ENCODE peak calls at places on chromosomes 2 and 18, in four cellular contexts. One of them, this sample, is unnamed.
A peak's percentile ranks its signal among the peaks of the same experiment; 100 is the strongest.

GRCh38 chr2:150371066-150371812 is 116.2 kb downstream of the RND3 start:
- DNase-seq in cardiac muscle cell: no peak
- DNase-seq in A549: no peak
- DNase-seq in AG10803: peak; percentile 18
- DNase-seq in this sample: no peak

GRCh38 chr2:112277591-112278220 is 2.3 kb downstream of the ZC3H6 start:
- DNase-seq in cardiac muscle cell: no peak
- DNase-seq in AG10803: no peak
- DNase-seq in A549: no peak
- DNase-seq in this sample: no peak

GRCh38 chr18:10213526-10213925 is 240.9 kb upstream of the APCDD1 start:
- DNase-seq in cardiac muscle cell: peak; percentile 34
- DNase-seq in AG10803: peak; percentile 63
- DNase-seq in A549: peak; percentile 24
- DNase-seq in this sample: peak; percentile 62

GRCh38 chr2:33421820-33422219 is 54.6 kb upstream of the RASGRP3 start:
- DNase-seq in A549: no peak
- DNase-seq in AG10803: peak; percentile 33
- DNase-seq in cardiac muscle cell: no peak
- DNase-seq in this sample: no peak

GRCh38 chr2:167279810-167280209 is 391.5 kb downstream of the XIRP2 start:
- DNase-seq in cardiac muscle cell: no peak
- DNase-seq in A549: no peak
- DNase-seq in AG10803: no peak
- DNase-seq in this sample: no peak

GRCh38 chr2:101114268-101114783 is 36.9 kb downstream of the TBC1D8 start:
- DNase-seq in A549: no peak
- DNase-seq in cardiac muscle cell: no peak
- DNase-seq in AG10803: no peak
- DNase-seq in this sample: no peak

GRCh38 chr2:205405752-205406151 is 276.5 kb upstream of the NRP2 start:
- DNase-seq in A549: no peak
- DNase-seq in AG10803: peak; percentile 90
- DNase-seq in cardiac muscle cell: no peak
- DNase-seq in this sample: no peak

GRCh38 chr2:29196792-29197788 is 81.9 kb downstream of the CLIP4 start:
- DNase-seq in AG10803: peak; percentile 34
- DNase-seq in A549: peak; percentile 79
- DNase-seq in cardiac muscle cell: peak; percentile 76
- DNase-seq in this sample: peak; percentile 81

GRCh38 chr2:234555161-234555560 is 58.3 kb upstream of the ARL4C start:
- DNase-seq in A549: no peak
- DNase-seq in cardiac muscle cell: no peak
- DNase-seq in AG10803: no peak
- DNase-seq in this sample: no peak

GRCh38 chr2:237546040-237546875 is 20.1 kb upstream of the PRLH start:
- DNase-seq in AG10803: no peak
- DNase-seq in A549: no peak
- DNase-seq in cardiac muscle cell: no peak
- DNase-seq in this sample: no peak

GRCh38 chr18:45201029-45201428 is 414.2 kb upstream of the SLC14A2 start:
- DNase-seq in AG10803: no peak
- DNase-seq in A549: no peak
- DNase-seq in cardiac muscle cell: no peak
- DNase-seq in this sample: no peak

GRCh38 chr2:213261715-213262114 is 22.5 kb upstream of the SPAG16 start:
- DNase-seq in cardiac muscle cell: no peak
- DNase-seq in A549: no peak
- DNase-seq in AG10803: peak; percentile 45
- DNase-seq in this sample: no peak

GRCh38 chr18:63016270-63016669 is 300.9 kb downstream of the PHLPP1 start:
- DNase-seq in cardiac muscle cell: peak; percentile 73
- DNase-seq in A549: peak; percentile 41
- DNase-seq in AG10803: peak; percentile 64
- DNase-seq in this sample: peak; percentile 72

GRCh38 chr2:108935231-108935863 is 53.7 kb downstream of the EDAR start:
- DNase-seq in A549: no peak
- DNase-seq in cardiac muscle cell: no peak
- DNase-seq in AG10803: no peak
- DNase-seq in this sample: no peak

GRCh38 chr2:46422717-46423394 is 56.5 kb upstream of the TMEM247 start:
- DNase-seq in AG10803: peak; percentile 18
- DNase-seq in A549: no peak
- DNase-seq in cardiac muscle cell: no peak
- DNase-seq in this sample: no peak

GRCh38 chr2:121791801-121792221 is 36.4 kb downstream of the TSN start:
- DNase-seq in AG10803: no peak
- DNase-seq in A549: no peak
- DNase-seq in cardiac muscle cell: no peak
- DNase-seq in this sample: no peak

GRCh38 chr2:205612661-205613060 is 69.6 kb upstream of the NRP2 start:
- DNase-seq in AG10803: no peak
- DNase-seq in A549: no peak
- DNase-seq in cardiac muscle cell: no peak
- DNase-seq in this sample: no peak

GRCh38 chr2:216786676-216787075 is 73.2 kb downstream of the TNP1 start:
- DNase-seq in AG10803: no peak
- DNase-seq in cardiac muscle cell: no peak
- DNase-seq in A549: no peak
- DNase-seq in this sample: no peak

GRCh38 chr2:220847587-220847986 is 724.5 kb downstream of the EPHA4 start:
- DNase-seq in AG10803: peak; percentile 66
- DNase-seq in A549: peak; percentile 48
- DNase-seq in cardiac muscle cell: no peak
- DNase-seq in this sample: no peak

GRCh38 chr2:81077396-81077795 is 772.8 kb upstream of the LRRTM1 start:
- DNase-seq in A549: no peak
- DNase-seq in cardiac muscle cell: no peak
- DNase-seq in AG10803: no peak
- DNase-seq in this sample: no peak

GRCh38 chr2:81073412-81073811 is 768.9 kb upstream of the LRRTM1 start:
- DNase-seq in A549: no peak
- DNase-seq in cardiac muscle cell: no peak
- DNase-seq in AG10803: no peak
- DNase-seq in this sample: no peak

GRCh38 chr2:81084101-81084500 is 779.5 kb upstream of the LRRTM1 start:
- DNase-seq in AG10803: no peak
- DNase-seq in A549: no peak
- DNase-seq in cardiac muscle cell: no peak
- DNase-seq in this sample: no peak

GRCh38 chr2:81078631-81079030 is 774.1 kb upstream of the LRRTM1 start:
- DNase-seq in AG10803: no peak
- DNase-seq in cardiac muscle cell: no peak
- DNase-seq in A549: no peak
- DNase-seq in this sample: no peak

DNA sequence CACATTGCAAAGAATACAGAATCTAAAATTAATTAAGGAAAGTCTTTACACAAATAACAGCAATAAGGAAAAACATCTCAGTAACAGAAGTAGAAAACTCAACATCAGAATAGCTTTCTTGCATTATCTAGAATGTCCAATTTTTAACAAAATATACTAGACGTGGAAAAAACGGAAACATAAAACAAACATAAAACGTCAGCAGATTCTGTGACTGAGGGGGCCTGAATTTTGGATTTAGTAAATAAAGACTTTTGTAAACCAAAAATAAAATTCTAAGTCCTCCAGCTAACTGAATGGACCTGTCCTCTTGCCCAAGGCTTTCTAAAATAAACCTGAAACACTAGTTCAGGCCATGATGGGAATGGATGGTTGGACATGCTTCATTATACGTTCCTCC is 773.5 kb upstream of the LRRTM1 start:
- DNase-seq in cardiac muscle cell: no peak
- DNase-seq in A549: no peak
- DNase-seq in AG10803: no peak
- DNase-seq in this sample: no peak
- H3K4me3 ChIP-seq in cardiac muscle cell: no peak overlapping the region
- H3K4me3 ChIP-seq in A549: no peak overlapping the region
- H3K4me3 ChIP-seq in AG10803: no peak overlapping the region
- H3K4me3 ChIP-seq in this sample: no peak overlapping the region

GRCh38 chr2:131156452-131157149 is 51.5 kb downstream of the PLEKHB2 start:
- DNase-seq in A549: no peak
- DNase-seq in cardiac muscle cell: no peak
- DNase-seq in AG10803: no peak
- DNase-seq in this sample: peak; percentile 37
- TF ChIP-seq CTCF in A549: no peak
- TF ChIP-seq CTCF in cardiac muscle cell: no peak
- TF ChIP-seq CTCF in AG10803: peak; percentile 14
- TF ChIP-seq CTCF in this sample: no peak

GRCh38 chr2:201452856-201453643 is 1.5 kb downstream of the STRADB start:
- DNase-seq in A549: no peak
- DNase-seq in cardiac muscle cell: no peak
- DNase-seq in AG10803: no peak
- DNase-seq in this sample: no peak
- H3K4me3 ChIP-seq in A549: peak overlapping the region; percentile 80
- H3K4me3 ChIP-seq in cardiac muscle cell: peak overlapping the region; percentile 96
- H3K4me3 ChIP-seq in AG10803: no peak overlapping the region
- H3K4me3 ChIP-seq in this sample: no peak overlapping the region

GRCh38 chr2:120305296-120305695 is 40.6 kb upstream of the INHBB start:
- DNase-seq in AG10803: no peak
- DNase-seq in cardiac muscle cell: peak; percentile 49
- DNase-seq in A549: peak; percentile 43
- DNase-seq in this sample: peak; percentile 22
- TF ChIP-seq CTCF in AG10803: peak; percentile 36
- TF ChIP-seq CTCF in cardiac muscle cell: peak; percentile 46
- TF ChIP-seq CTCF in A549: no peak
- TF ChIP-seq CTCF in this sample: peak; percentile 19